ENCODE peak calls at places on chromosomes 4 and X, in five cellular contexts. T is HCT116, M is H1, B is K562, O is HepG2. L is an unnamed sample.

GRCh38 chr4:14193601-14194000 is 566.1 kb upstream of the BOD1L1 start:
- DNase-seq in M (no peak), O (no peak), T (no peak), B (no peak), L (no peak)

GRCh38 chr4:70008771-70009170 is 13.0 kb downstream of the STATH start:
- DNase-seq in O (no peak), M (no peak), T (no peak), B (no peak), L (no peak)

GRCh38 chrX:153724252-153725038 is at the start of the genes ABCD1 and BCAP31:
- DNase-seq in T (peak; percentile 49), M (peak; percentile 29), O (peak; percentile 78), B (peak; percentile 90), L (peak; percentile 32)

GRCh38 chr4:173707658-173708415 is 177.8 kb upstream of the HAND2 start:
- DNase-seq in B (no peak), M (no peak), T (no peak), O (no peak), L (no peak)

GRCh38 chr4:165131247-165131832 is 18.7 kb upstream of the TMEM192 start:
- DNase-seq in T (peak; percentile 46), M (peak; percentile 36), B (peak; percentile 73), O (peak; percentile 57), L (peak; percentile 41)

GRCh38 chr4:185128272-185129119 is 14.6 kb upstream of the SLC25A4 start:
- DNase-seq in M (no peak), O (no peak), T (no peak), B (no peak), L (no peak)

GRCh38 chrX:9746148-9746880 is 19.3 kb downstream of the GPR143 start:
- DNase-seq in M (no peak), T (no peak), B (no peak), O (no peak), L (no peak)

GRCh38 chr4:65170768-65171514 is 499.3 kb downstream of the EPHA5 start:
- DNase-seq in B (no peak), T (no peak), O (no peak), M (no peak), L (no peak)

GRCh38 chr4:175739612-175740011 is 72.5 kb downstream of the GPM6A start:
- DNase-seq in M (no peak), B (no peak), O (no peak), T (no peak), L (no peak)

DNA sequence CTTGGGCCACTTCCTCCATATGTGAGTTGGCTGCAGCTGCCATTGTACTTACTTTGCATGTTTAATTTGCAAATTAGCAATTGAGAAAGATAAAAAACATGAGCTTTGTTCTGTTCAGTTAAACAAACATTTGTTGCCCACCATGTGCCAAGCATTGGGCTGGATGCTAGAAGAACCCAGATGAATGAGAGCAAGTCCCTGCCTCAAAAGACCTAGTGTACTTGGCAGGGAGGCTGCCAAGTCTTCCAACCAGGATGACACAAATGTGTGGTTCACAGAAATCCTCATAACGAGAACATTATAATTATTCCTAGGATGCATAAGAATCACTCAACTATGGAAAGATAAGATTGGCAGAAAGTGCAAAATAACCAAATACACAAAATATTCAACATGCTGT is 66.7 kb downstream of the GPM6A start:
- DNase-seq in T (no peak), B (no peak), O (no peak), M (no peak), L (no peak)
- TF ChIP-seq ZNF274 in T (no peak), B (no peak), O (no peak), M (no peak), L (no peak)

GRCh38 chr4:85701881-85702321 is 227.0 kb downstream of the ARHGAP24 start:
- DNase-seq in M (no peak), B (no peak), O (no peak), T (no peak), L (peak; percentile 62)

GRCh38 chr4:85703098-85703497 is 228.1 kb downstream of the ARHGAP24 start:
- DNase-seq in T (no peak), M (no peak), O (no peak), B (no peak), L (no peak)

GRCh38 chr4:85696661-85697060 is 221.7 kb downstream of the ARHGAP24 start:
- DNase-seq in B (no peak), O (no peak), T (no peak), M (no peak), L (no peak)

GRCh38 chr4:85697864-85698263 is 222.9 kb downstream of the ARHGAP24 start:
- DNase-seq in T (no peak), B (no peak), O (no peak), M (no peak), L (no peak)

DNA sequence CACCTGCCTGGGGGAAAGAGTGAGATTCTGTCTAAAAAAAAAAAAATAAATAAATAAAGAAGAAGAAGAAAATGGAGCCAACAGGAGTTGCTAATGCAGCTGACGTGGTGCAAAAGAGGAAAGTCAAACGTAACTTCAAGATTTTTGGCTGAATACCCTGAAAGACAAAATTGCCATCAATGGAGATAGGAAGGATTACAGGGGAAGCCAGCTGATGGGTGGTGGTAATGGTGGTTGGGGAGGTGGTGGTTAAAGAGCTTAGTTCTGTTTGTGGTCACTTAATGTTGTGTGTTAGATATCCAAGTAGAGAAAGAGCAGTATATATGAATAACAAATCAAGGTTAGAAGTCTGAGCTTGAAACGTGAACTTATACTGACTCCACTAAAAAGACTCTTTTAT is 225.4 kb downstream of the ARHGAP24 start:
- DNase-seq in M (no peak), O (no peak), T (no peak), B (no peak), L (no peak)
- TF ChIP-seq CEBPB in M (no peak), O (no peak), T (no peak), B (no peak), L (no peak)

GRCh38 chr4:5747746-5748365 is 36.9 kb downstream of the EVC start:
- DNase-seq in T (no peak), M (no peak), B (no peak), O (no peak), L (no peak)
- TF ChIP-seq ZNF274 in T (no peak), M (no peak), B (no peak), O (no peak), L (no peak)

GRCh38 chr4:188015025-188015778 is 19.6 kb downstream of the ZFP42 start:
- DNase-seq in T (no peak), B (no peak), M (no peak), O (no peak), L (no peak)

GRCh38 chr4:188008377-188008776 is 12.8 kb downstream of the ZFP42 start:
- DNase-seq in M (no peak), T (no peak), B (no peak), O (no peak), L (no peak)

GRCh38 chr4:188016754-188017153 is 21.2 kb downstream of the ZFP42 start:
- DNase-seq in T (no peak), B (no peak), M (no peak), O (no peak), L (no peak)

GRCh38 chr4:188018262-188018661 is 22.7 kb downstream of the ZFP42 start:
- DNase-seq in B (no peak), M (no peak), T (no peak), O (no peak), L (no peak)

GRCh38 chr4:188012546-188012945 is 17.0 kb downstream of the ZFP42 start:
- DNase-seq in T (no peak), B (no peak), O (no peak), M (no peak), L (no peak)
- TF ChIP-seq CEBPB in T (no peak), B (no peak), O (no peak), M (no peak), L (no peak)

GRCh38 chrX:53316121-53316859 is 34.9 kb upstream of the IQSEC2 start:
- DNase-seq in B (peak; percentile 60), M (no peak), T (no peak), O (no peak), L (no peak)

GRCh38 chrX:53318766-53319353 is 37.5 kb upstream of the IQSEC2 start:
- DNase-seq in O (no peak), T (no peak), B (no peak), M (no peak), L (no peak)

GRCh38 chrX:53319614-53320542 is 38.5 kb upstream of the IQSEC2 start:
- DNase-seq in B (peak; percentile 16), M (no peak), O (no peak), T (no peak), L (no peak)

GRCh38 chrX:53316860-53317237 is 35.5 kb upstream of the IQSEC2 start:
- DNase-seq in M (no peak), T (no peak), B (no peak), O (no peak), L (no peak)

GRCh38 chrX:53317365-53318069 is 36.1 kb upstream of the IQSEC2 start:
- DNase-seq in T (no peak), M (peak; percentile 15), O (peak; percentile 13), B (peak; percentile 74), L (no peak)
- TF ChIP-seq ZNF274 in T (no peak), M (no peak), O (no peak), B (no peak), L (no peak)